ENCODE peak calls at places on chromosome 6, in seven cellular contexts. I, N, Q, M, H, G and J are unnamed samples.

GRCh38 chr6:120675886-120676285 is 658.4 kb downstream of the TBC1D32 start:
- DNase-seq in I (no peak), N (no peak), Q (no peak), M (no peak), H (no peak), G (no peak), J (no peak)

GRCh38 chr6:30325150-30325872 is 1.4 kb upstream of the TRIM39 start:
- DNase-seq in I (no peak), N (peak; percentile 46), Q (no peak), M (no peak), H (peak; percentile 34), G (peak; percentile 75), J (no peak)

GRCh38 chr6:145350928-145351327 is 384.4 kb downstream of the EPM2A start:
- DNase-seq in I (no peak), N (no peak), Q (no peak), M (no peak), H (no peak), G (no peak), J (no peak)

GRCh38 chr6:132733814-132734213 is 20.0 kb upstream of the VNN1 start:
- DNase-seq in I (no peak), N (no peak), Q (no peak), M (no peak), H (no peak), G (no peak), J (no peak)

GRCh38 chr6:127176175-127176574 is 57.7 kb downstream of the RSPO3 start:
- DNase-seq in I (no peak), N (no peak), Q (no peak), M (no peak), H (no peak), G (no peak), J (no peak)

GRCh38 chr6:126307859-126308258 is 32.1 kb upstream of the CENPW start:
- DNase-seq in I (no peak), N (no peak), Q (no peak), M (no peak), H (no peak), G (no peak), J (no peak)

GRCh38 chr6:127514396-127515227 is 4.5 kb downstream of the MTCL3 start:
- DNase-seq in I (peak; percentile 89), N (peak; percentile 30), Q (peak; percentile 64), M (peak; percentile 79), H (peak; percentile 39), G (no peak), J (no peak)

GRCh38 chr6:125868252-125868651 is 77.5 kb downstream of the NCOA7 start:
- DNase-seq in I (no peak), N (no peak), Q (no peak), M (no peak), H (no peak), G (no peak), J (no peak)

GRCh38 chr6:129643968-129644367 is 66.0 kb downstream of the ARHGAP18 start:
- DNase-seq in I (peak; percentile 57), N (no peak), Q (no peak), M (no peak), H (no peak), G (no peak), J (no peak)

GRCh38 chr6:20217476-20217855 is 5.2 kb upstream of the MBOAT1 start:
- DNase-seq in I (no peak), N (peak; percentile 50), Q (no peak), M (no peak), H (peak; percentile 34), G (no peak), J (no peak)

GRCh38 chr6:22873531-22874136 is 304.3 kb downstream of the HDGFL1 start:
- DNase-seq in I (no peak), N (no peak), Q (no peak), M (no peak), H (peak; percentile 9), G (no peak), J (no peak)

GRCh38 chr6:15313367-15313766 is 67.5 kb downstream of the JARID2 start:
- DNase-seq in I (no peak), N (peak; percentile 67), Q (no peak), M (peak; percentile 71), H (peak; percentile 66), G (peak; percentile 55), J (no peak)

GRCh38 chr6:2480267-2480966 is 235.0 kb upstream of the GMDS start:
- DNase-seq in I (no peak), N (peak; percentile 84), Q (no peak), M (no peak), H (no peak), G (no peak), J (no peak)

GRCh38 chr6:33276864-33277662 is at the start of gene B3GALT4:
- DNase-seq in I (peak; percentile 95), N (peak; percentile 86), Q (peak; percentile 77), M (peak; percentile 90), H (peak; percentile 73), G (peak; percentile 83), J (peak; percentile 83)

DNA sequence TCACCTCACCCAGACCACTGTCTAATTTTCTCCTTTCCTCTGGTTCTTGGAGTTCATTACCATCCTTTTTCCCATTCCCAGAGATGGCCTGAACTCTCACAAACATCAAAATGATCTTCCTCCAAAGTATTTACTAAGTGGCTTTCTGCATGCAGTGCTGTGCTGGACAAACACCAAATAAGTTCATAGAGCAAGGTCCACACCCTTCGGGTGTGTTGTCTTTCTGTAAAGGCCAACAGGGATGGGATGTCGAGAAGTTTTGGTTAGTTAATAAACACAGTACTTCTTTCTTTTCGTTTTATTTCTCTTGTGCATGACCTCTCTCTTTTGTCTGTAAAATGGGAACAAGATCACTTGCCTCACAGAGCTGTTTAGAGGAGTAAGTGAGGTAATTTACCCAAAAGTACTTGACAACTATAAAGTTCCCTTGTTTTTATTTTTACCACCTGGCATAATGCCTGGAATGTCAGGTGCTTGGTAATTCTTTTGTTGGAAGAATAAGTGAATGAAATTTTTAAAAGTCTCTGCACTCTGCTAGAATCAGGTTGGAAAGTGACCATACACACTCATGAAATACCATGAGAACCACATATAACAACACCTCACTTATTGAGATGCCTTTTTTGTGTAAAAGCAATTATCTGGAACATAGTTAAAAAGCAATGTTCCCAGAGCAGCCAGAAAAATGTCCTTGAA is 22.8 kb upstream of the CCN6 start:
- DNase-seq in I (no peak), N (no peak), Q (no peak), M (no peak), H (no peak), G (no peak), J (no peak)
- H3K27ac ChIP-seq in I (no peak overlapping the region), N (no peak overlapping the region), Q (no peak overlapping the region), M (no peak overlapping the region), H (peak overlapping the region; percentile 68), G (no peak overlapping the region), J (peak overlapping the region; percentile 75)

GRCh38 chr6:42278131-42278853 is 60.6 kb upstream of the MRPS10 start:
- DNase-seq in I (peak; percentile 38), N (no peak), Q (no peak), M (no peak), H (no peak), G (no peak), J (peak; percentile 55)
- H3K4me3 ChIP-seq in I (no peak overlapping the region), N (no peak overlapping the region), Q (no peak overlapping the region), M (no peak overlapping the region), H (no peak overlapping the region), G (no peak overlapping the region), J (no peak overlapping the region)

GRCh38 chr6:82783587-82784253 is 281.9 kb downstream of the UBE3D start:
- DNase-seq in I (peak; percentile 61), N (no peak), Q (no peak), M (no peak), H (no peak), G (no peak), J (no peak)
- TF ChIP-seq CTCF in I (peak; percentile 84), N (peak; percentile 15), Q (no peak), M (no peak), H (no peak), G (peak; percentile 26), J (no peak)

GRCh38 chr6:3723251-3723650 is 28.3 kb downstream of the PXDC1 start:
- DNase-seq in I (peak; percentile 38), N (no peak), Q (no peak), M (no peak), H (no peak), G (no peak), J (no peak)

GRCh38 chr6:3721810-3722209 is 29.7 kb downstream of the PXDC1 start:
- DNase-seq in I (no peak), N (no peak), Q (no peak), M (no peak), H (no peak), G (no peak), J (no peak)

GRCh38 chr6:3722211-3722621 is 29.3 kb downstream of the PXDC1 start:
- DNase-seq in I (no peak), N (no peak), Q (no peak), M (no peak), H (no peak), G (no peak), J (no peak)

GRCh38 chr6:3723966-3724365 is 27.5 kb downstream of the PXDC1 start:
- DNase-seq in I (no peak), N (no peak), Q (no peak), M (no peak), H (no peak), G (no peak), J (no peak)

GRCh38 chr6:3722785-3723184 is 28.7 kb downstream of the PXDC1 start:
- DNase-seq in I (peak; percentile 73), N (no peak), Q (no peak), M (no peak), H (no peak), G (no peak), J (no peak)
- H3K27ac ChIP-seq in I (peak overlapping the region; percentile 32), N (peak overlapping the region; percentile 66), Q (peak overlapping the region; percentile 41), M (peak overlapping the region; percentile 38), H (peak overlapping the region; percentile 22), G (no peak overlapping the region), J (peak overlapping the region; percentile 81)

GRCh38 chr6:108651781-108652227 is 91.1 kb downstream of the FOXO3 start:
- DNase-seq in I (no peak), N (peak; percentile 49), Q (no peak), M (no peak), H (no peak), G (no peak), J (peak; percentile 91)

GRCh38 chr6:108655840-108656650 is 95.3 kb downstream of the FOXO3 start:
- DNase-seq in I (no peak), N (no peak), Q (no peak), M (no peak), H (no peak), G (no peak), J (no peak)

GRCh38 chr6:108652375-108652774 is 91.7 kb downstream of the FOXO3 start:
- DNase-seq in I (no peak), N (no peak), Q (no peak), M (no peak), H (no peak), G (no peak), J (no peak)

GRCh38 chr6:108654465-108655106 is 93.9 kb downstream of the FOXO3 start:
- DNase-seq in I (no peak), N (no peak), Q (no peak), M (no peak), H (no peak), G (no peak), J (no peak)

GRCh38 chr6:108653864-108654402 is 93.2 kb downstream of the FOXO3 start:
- DNase-seq in I (no peak), N (peak; percentile 69), Q (no peak), M (no peak), H (peak; percentile 69), G (no peak), J (peak; percentile 90)
- H3K4me3 ChIP-seq in I (no peak overlapping the region), N (no peak overlapping the region), Q (no peak overlapping the region), M (no peak overlapping the region), H (no peak overlapping the region), G (no peak overlapping the region), J (no peak overlapping the region)

DNA sequence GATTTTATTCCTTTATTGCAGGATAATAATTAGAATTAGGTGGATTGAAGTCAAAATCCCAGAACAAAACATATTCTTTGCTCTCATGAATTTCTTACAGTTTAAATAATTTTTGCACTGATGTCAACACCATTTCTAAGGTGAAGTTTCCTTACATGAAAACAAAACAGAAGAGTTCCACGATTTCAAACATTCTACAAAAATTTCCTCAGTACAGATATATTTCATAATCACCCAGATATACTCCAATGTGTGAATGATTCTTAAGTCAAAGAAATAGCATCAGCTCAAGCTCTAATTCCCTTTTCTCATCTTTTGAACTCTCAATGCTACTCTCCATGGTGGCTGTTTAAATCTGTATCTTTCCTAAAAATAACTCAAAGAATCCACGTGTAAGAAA is 39.5 kb upstream of the THBS2 start:
- DNase-seq in I (no peak), N (no peak), Q (no peak), M (no peak), H (no peak), G (no peak), J (no peak)
- TF ChIP-seq CTCF in I (no peak), N (no peak), Q (no peak), M (no peak), H (no peak), G (no peak), J (no peak)